ENCODE peak calls at places on chromosome 7, in six cellular contexts. N, M, J, X, K and O are unnamed samples.
A peak's percentile ranks its signal among the peaks of the same experiment; 100 is the strongest.

GRCh38 chr7:78635394-78635793 is 818.1 kb downstream of the MAGI2 start:
- DNase-seq in J (no peak), K (no peak), M (no peak), X (no peak), N (no peak), O (no peak)

GRCh38 chr7:39172137-39172536 is 194.4 kb downstream of the POU6F2 start:
- DNase-seq in N (no peak), M (no peak), X (no peak), J (no peak), K (no peak), O (no peak)

GRCh38 chr7:41881313-41882130 is 178.6 kb upstream of the INHBA start:
- DNase-seq in J (peak; percentile 93), N (no peak), X (no peak), K (no peak), M (peak; percentile 46), O (no peak)

GRCh38 chr7:118573065-118573464 is 348.6 kb downstream of the ANKRD7 start:
- DNase-seq in M (no peak), J (no peak), N (no peak), X (no peak), K (no peak), O (no peak)

GRCh38 chr7:158992759-158993158 is 136.4 kb downstream of the DYNC2I1 start:
- DNase-seq in M (no peak), X (no peak), N (no peak), K (no peak), J (no peak), O (peak; percentile 80)

GRCh38 chr7:17056491-17057142 is 174.8 kb upstream of the AGR3 start:
- DNase-seq in M (no peak), X (no peak), J (no peak), K (no peak), N (no peak), O (no peak)

GRCh38 chr7:159027803-159028455 is 116.7 kb downstream of the VIPR2 start:
- DNase-seq in J (no peak), N (no peak), K (no peak), X (no peak), M (peak; percentile 66), O (peak; percentile 85)

GRCh38 chr7:6385110-6385792 is 62.5 kb downstream of the DAGLB start:
- DNase-seq in J (no peak), N (peak; percentile 87), K (no peak), M (no peak), X (peak; percentile 58), O (no peak)

GRCh38 chr7:36287371-36288241 is 102.1 kb upstream of the ANLN start:
- DNase-seq in K (no peak), N (no peak), M (no peak), J (peak; percentile 84), X (no peak), O (no peak)

GRCh38 chr7:137606061-137606674 is 240.6 kb downstream of the DGKI start:
- DNase-seq in N (no peak), K (no peak), X (peak; percentile 35), J (no peak), M (no peak), O (no peak)

GRCh38 chr7:8831386-8831785 is 398.0 kb downstream of the NXPH1 start:
- DNase-seq in N (no peak), M (no peak), J (no peak), X (no peak), K (no peak), O (no peak)

GRCh38 chr7:8618441-8619070 is 185.1 kb downstream of the NXPH1 start:
- DNase-seq in J (no peak), K (no peak), X (no peak), M (no peak), N (no peak), O (no peak)

GRCh38 chr7:156845379-156846101 is 47.4 kb downstream of the LMBR1 start:
- DNase-seq in K (no peak), X (no peak), M (no peak), J (no peak), N (no peak), O (no peak)

GRCh38 chr7:81845628-81846259 is 75.9 kb upstream of the HGF start:
- DNase-seq in K (no peak), M (no peak), J (no peak), X (no peak), N (no peak), O (no peak)

GRCh38 chr7:124688991-124689390 is 76.6 kb downstream of the GPR37 start:
- DNase-seq in X (no peak), J (no peak), K (no peak), M (no peak), N (no peak), O (no peak)

GRCh38 chr7:27165089-27165654 is at the start of gene HOXA9:
- DNase-seq in M (peak; percentile 87), N (no peak), X (peak; percentile 94), K (peak; percentile 93), J (peak; percentile 87), O (peak; percentile 94)

GRCh38 chr7:2105917-2106316 is 126.8 kb downstream of the MAD1L1 start:
- DNase-seq in N (no peak), K (no peak), X (no peak), J (no peak), M (no peak), O (no peak)

GRCh38 chr7:2103071-2103898 is 129.5 kb downstream of the MAD1L1 start:
- DNase-seq in X (no peak), K (no peak), J (no peak), N (no peak), M (no peak), O (no peak)

GRCh38 chr7:2105280-2105679 is 127.5 kb downstream of the MAD1L1 start:
- DNase-seq in K (no peak), X (no peak), J (no peak), N (no peak), M (no peak), O (no peak)

GRCh38 chr7:2104716-2105115 is 128.0 kb downstream of the MAD1L1 start:
- DNase-seq in N (no peak), M (no peak), X (no peak), J (no peak), K (peak; percentile 83), O (no peak)

DNA sequence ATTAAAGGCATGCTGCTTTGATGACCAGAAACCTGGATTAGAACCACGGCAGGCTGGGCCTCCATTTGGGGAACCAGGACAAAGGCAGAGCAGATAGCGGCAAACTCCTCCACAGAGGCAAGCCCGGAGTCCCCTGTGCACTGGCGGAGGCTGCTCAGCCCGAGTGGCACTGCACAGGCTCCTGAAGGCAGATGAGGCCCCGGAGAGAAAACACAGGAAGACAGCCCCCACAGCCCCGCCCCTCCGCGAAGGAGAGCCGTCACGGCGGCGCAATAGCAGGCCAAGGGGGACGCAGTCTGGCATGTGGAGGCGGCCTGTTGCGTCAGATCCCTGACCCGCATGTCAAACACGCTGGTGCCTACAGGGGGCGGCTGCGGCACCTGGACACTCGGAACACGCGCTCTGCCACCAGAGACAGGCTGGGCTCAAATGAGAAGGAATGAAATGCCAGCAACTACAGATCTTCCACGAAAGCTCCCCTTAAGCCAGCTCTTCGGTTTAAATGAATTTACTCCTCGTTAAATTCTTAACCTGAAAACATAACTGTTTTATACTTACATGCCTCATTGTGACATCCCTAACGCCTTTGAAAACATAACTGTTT is 128.5 kb downstream of the MAD1L1 start:
- DNase-seq in N (no peak), J (peak; percentile 91), X (peak; percentile 67), K (peak; percentile 91), M (peak; percentile 75), O (peak; percentile 97)
- TF ChIP-seq POLR2A in N (no peak), J (no peak), X (no peak), K (peak; percentile 8), M (no peak), O (no peak)

GRCh38 chr7:64794171-64794844 is at the start of gene ZNF138:
- DNase-seq in J (peak; percentile 95), N (peak; percentile 95), M (peak; percentile 96), K (peak; percentile 96), X (peak; percentile 92), O (peak; percentile 99)
- TF ChIP-seq POLR2A in J (no peak), N (peak; percentile 71), M (peak; percentile 70), K (peak; percentile 26), X (peak; percentile 71), O (no peak)

GRCh38 chr7:131233193-131233592 is 94.5 kb upstream of the MKLN1 start:
- DNase-seq in X (no peak), K (no peak), J (no peak), N (no peak), M (no peak), O (no peak)

GRCh38 chr7:131232768-131233167 is 94.9 kb upstream of the MKLN1 start:
- DNase-seq in M (no peak), J (no peak), N (no peak), K (no peak), X (no peak), O (no peak)

GRCh38 chr7:131234719-131235488 is 92.8 kb upstream of the MKLN1 start:
- DNase-seq in N (no peak), X (no peak), K (no peak), M (no peak), J (no peak), O (no peak)

GRCh38 chr7:131235489-131236317 is 92.0 kb upstream of the MKLN1 start:
- DNase-seq in X (peak; percentile 74), J (no peak), M (peak; percentile 19), N (peak; percentile 69), K (peak; percentile 46), O (no peak)

DNA sequence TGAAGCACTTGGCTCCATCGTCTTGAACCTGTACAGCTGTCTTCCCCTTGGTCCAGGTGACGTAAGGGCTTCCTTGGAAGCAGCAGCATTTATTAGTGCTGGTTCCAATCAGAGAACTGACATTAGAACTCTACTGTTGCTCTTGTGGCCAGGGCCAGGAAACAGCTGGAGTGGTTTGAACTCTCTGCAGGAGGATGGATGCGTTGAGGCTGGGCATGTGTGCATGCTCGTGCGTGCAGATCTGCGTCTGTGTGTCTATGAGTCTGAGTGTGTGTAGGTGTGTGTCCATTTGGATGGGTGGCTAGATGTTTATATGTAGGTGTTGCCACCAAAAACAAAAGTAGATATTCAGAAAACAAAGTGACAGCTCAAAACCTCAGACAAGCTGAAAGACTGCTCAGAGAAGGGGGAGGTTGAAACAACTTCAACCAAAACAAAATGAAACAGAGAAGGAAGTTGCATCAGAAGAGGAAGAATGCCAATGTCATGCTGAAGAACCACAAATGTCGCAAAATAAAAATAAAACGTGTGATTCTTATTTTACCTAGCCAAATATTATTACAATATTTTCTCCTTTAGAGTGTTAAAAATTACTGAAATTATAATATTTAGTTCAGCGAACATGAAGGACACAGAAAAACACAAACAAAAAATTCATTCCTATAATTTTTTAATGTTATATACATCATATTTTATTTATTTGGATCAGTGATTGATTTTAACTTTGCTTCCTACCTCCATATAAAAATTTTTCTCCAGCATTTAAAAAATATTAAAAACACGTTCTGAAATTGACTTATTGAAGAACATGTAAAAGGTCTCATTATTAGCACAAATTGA is 96.1 kb upstream of the MKLN1 start:
- DNase-seq in K (peak; percentile 26), N (no peak), J (peak; percentile 85), X (no peak), M (peak; percentile 53), O (no peak)
- TF ChIP-seq POLR2A in K (no peak), N (no peak), J (no peak), X (no peak), M (no peak), O (no peak)

GRCh38 chr7:106772655-106773108 is 92.4 kb upstream of the PIK3CG start:
- DNase-seq in X (peak; percentile 55), N (no peak), J (no peak), M (no peak), K (no peak), O (no peak)

GRCh38 chr7:106774768-106775551 is 90.1 kb upstream of the PIK3CG start:
- DNase-seq in X (peak; percentile 84), J (no peak), K (no peak), M (no peak), N (no peak), O (no peak)

GRCh38 chr7:106775552-106775936 is 89.5 kb upstream of the PIK3CG start:
- DNase-seq in N (no peak), J (no peak), K (no peak), M (no peak), X (peak; percentile 97), O (no peak)

GRCh38 chr7:106773228-106773627 is 91.9 kb upstream of the PIK3CG start:
- DNase-seq in K (no peak), M (no peak), J (no peak), N (no peak), X (peak; percentile 21), O (no peak)

GRCh38 chr7:106774213-106774767 is 90.8 kb upstream of the PIK3CG start:
- DNase-seq in X (no peak), K (no peak), N (no peak), M (no peak), J (no peak), O (no peak)
- TF ChIP-seq POLR2A in X (no peak), K (no peak), N (no peak), M (no peak), J (no peak), O (no peak)